ENCODE peak calls at places on chromosomes 13 and 19, in five cellular contexts. B is H1, R is IMR-90, O is neuronal stem cell, K is mesenchymal stem cell. T is an unnamed sample.

GRCh38 chr19:20359933-20360720 is 193.1 kb downstream of the ZNF486 start:
- DNase-seq in B (no peak), K (no peak), R (no peak), O (no peak), T (peak)

GRCh38 chr13:71685072-71685471 is 181.9 kb downstream of the DACH1 start:
- DNase-seq in B (peak), O (no peak), K (no peak), R (no peak), T (peak)

GRCh38 chr13:33119022-33119735 is 103.0 kb downstream of the KL start:
- DNase-seq in R (no peak), O (no peak), K (no peak), B (no peak), T (no peak)

GRCh38 chr13:65532231-65532630 is 1697.9 kb downstream of the PCDH9 start:
- DNase-seq in O (no peak), K (no peak), B (no peak), R (no peak), T (no peak)

GRCh38 chr13:60572855-60573254 is 175.8 kb downstream of the TDRD3 start:
- DNase-seq in B (no peak), R (no peak), O (no peak), K (peak), T (peak)

GRCh38 chr13:74575729-74576125 is 441.5 kb upstream of the KLF12 start:
- DNase-seq in K (peak), B (no peak), O (peak), R (peak), T (peak)

GRCh38 chr19:57075801-57076492 is 43.8 kb upstream of the USP29 start:
- DNase-seq in R (no peak), O (no peak), B (no peak), K (no peak), T (no peak)

GRCh38 chr13:30301827-30302226 is 5.5 kb downstream of the KATNAL1 start:
- DNase-seq in R (no peak), K (no peak), O (no peak), B (no peak), T (no peak)

GRCh38 chr19:17125728-17126677 is 50.4 kb downstream of the MYO9B start:
- DNase-seq in B (no peak), O (no peak), K (peak), R (peak), T (no peak)

GRCh38 chr13:99275093-99275469 is 16.9 kb upstream of the GPR18 start:
- DNase-seq in R (peak), B (no peak), O (no peak), K (peak), T (no peak)

GRCh38 chr13:113220141-113220598 is 10.8 kb downstream of the CUL4A start:
- DNase-seq in B (no peak), O (no peak), R (no peak), K (no peak), T (no peak)

GRCh38 chr13:46267166-46267565 is 55.4 kb downstream of the LRRC63 start:
- DNase-seq in K (no peak), R (no peak), B (no peak), O (no peak), T (no peak)

GRCh38 chr13:99008577-99008976 is 30.7 kb upstream of the DOCK9 start:
- DNase-seq in R (no peak), O (no peak), K (no peak), B (no peak), T (no peak)

GRCh38 chr19:29641597-29641996 is 23.7 kb upstream of the PLEKHF1 start:
- DNase-seq in R (no peak), K (no peak), B (no peak), O (no peak), T (no peak)

GRCh38 chr13:110677731-110678545 is 28.0 kb downstream of the CARS2 start:
- DNase-seq in K (no peak), O (no peak), R (peak), B (no peak), T (no peak)

GRCh38 chr13:73849292-73849691 is 284.9 kb downstream of the KLF12 start:
- DNase-seq in O (peak), K (peak), B (peak), R (peak), T (peak)

DNA sequence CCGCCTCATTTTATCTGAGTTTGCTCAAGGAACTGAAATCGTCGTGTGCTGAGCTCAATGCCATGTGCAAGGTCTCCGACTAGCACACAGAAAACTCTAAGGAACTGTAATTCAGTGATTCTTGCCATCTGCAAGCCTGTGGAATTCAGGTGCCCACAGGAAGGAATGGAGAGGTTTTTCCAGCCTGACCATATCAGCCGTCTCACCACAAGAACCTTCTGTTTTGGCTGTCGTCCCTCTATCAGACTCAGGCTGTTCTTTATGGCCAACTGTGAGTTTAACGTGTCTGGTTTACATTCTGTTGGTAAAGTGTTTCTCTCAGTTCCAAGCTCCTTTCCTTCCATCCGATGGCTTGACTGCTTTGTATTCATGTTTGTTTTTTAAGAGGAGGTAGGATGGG is 293.5 kb downstream of the SPRY2 start:
- DNase-seq in B (no peak), O (no peak), K (peak), R (peak), T (no peak)
- H2BK15ac ChIP-seq in B (no peak), O (no peak), K (no peak), R (peak), T (no peak)

GRCh38 chr19:45056831-45057230 is 18.0 kb downstream of the CLASRP start:
- DNase-seq in K (no peak), R (no peak), B (no peak), O (no peak), T (no peak)

GRCh38 chr19:45049073-45049736 is 10.4 kb downstream of the CLASRP start:
- DNase-seq in K (no peak), R (no peak), O (no peak), B (no peak), T (no peak)

GRCh38 chr19:45050036-45050435 is 11.2 kb downstream of the CLASRP start:
- DNase-seq in B (no peak), K (no peak), R (no peak), O (no peak), T (no peak)

GRCh38 chr19:45047188-45047797 is 8.4 kb downstream of the CLASRP start:
- DNase-seq in R (no peak), O (no peak), K (no peak), B (no peak), T (no peak)

DNA sequence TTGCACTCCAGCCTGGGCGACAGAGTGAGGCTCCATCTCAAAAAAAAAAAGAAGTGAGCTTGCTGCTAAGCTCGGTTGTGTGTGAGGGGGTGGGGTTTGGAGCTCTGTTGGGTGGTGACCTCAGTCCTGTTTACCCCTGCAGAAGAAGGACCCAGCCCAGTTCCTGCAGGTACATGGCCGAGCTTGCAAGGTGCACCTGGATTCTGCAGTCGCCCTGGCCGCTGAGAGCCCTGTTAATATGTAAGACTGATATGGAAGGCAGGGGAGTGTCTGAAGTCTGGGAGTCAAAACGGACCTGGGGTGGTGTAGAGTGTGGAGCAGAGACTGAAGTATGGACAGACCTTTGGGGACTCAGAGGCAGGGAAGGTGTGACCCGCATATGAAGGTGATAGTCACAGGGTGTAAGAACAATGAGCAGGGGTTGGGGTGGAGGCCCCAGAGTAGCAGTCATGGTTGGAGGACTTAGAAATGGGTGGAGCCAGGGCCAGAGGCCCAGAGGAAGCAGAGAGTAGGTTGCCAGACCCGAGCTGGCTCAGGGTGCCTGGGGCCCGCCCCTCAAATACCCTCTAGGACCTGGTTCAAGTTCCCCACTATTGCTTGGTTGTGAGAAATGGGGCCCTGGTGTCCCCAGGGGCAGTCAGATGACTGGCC is 13.2 kb downstream of the CLASRP start:
- DNase-seq in R (no peak), K (no peak), O (no peak), B (no peak), T (no peak)
- H4K91ac ChIP-seq in R (no peak), K (no peak), O (no peak), B (no peak), T (no peak)

GRCh38 chr19:13163609-13164364 is 13.6 kb downstream of the IER2 start:
- DNase-seq in R (peak), K (peak), B (no peak), O (peak), T (peak)
- H2BK15ac ChIP-seq in R (peak), K (peak), B (no peak), O (peak), T (no peak)

GRCh38 chr19:12726988-12727316 is 3.2 kb upstream of the TNPO2 start:
- DNase-seq in R (no peak), B (no peak), K (no peak), O (no peak), T (no peak)
- H4K91ac ChIP-seq in R (no peak), B (no peak), K (no peak), O (no peak), T (no peak)

DNA sequence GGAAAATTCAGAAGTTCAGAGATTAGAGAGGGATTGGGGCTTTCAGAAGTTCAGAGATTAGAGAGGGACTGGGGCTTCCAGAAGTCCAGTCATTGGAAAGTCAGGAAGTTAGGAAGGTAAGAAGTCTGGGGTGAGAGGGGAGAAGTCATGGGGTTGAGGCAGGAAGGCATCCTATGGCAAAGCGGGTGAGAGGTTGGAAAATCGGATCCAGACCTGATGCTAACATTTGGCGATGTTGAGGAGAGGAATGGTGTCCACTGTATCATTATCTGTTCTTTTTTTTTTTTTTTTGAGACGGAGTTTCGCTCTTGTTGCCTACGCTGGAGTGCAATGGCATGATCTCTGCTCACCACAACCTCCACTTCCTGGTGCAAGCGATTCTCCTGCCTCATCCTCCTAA is 11.1 kb downstream of the SYT3 start:
- DNase-seq in O (no peak), B (no peak), K (no peak), R (no peak), T (no peak)
- H2BK15ac ChIP-seq in O (no peak), B (no peak), K (no peak), R (no peak), T (no peak)

GRCh38 chr19:1206063-1206732 is 620 bp downstream of the STK11 start:
- DNase-seq in B (no peak), O (no peak), K (no peak), R (no peak), T (no peak)
- H4K91ac ChIP-seq in B (no peak), O (no peak), K (peak), R (no peak), T (no peak)

DNA sequence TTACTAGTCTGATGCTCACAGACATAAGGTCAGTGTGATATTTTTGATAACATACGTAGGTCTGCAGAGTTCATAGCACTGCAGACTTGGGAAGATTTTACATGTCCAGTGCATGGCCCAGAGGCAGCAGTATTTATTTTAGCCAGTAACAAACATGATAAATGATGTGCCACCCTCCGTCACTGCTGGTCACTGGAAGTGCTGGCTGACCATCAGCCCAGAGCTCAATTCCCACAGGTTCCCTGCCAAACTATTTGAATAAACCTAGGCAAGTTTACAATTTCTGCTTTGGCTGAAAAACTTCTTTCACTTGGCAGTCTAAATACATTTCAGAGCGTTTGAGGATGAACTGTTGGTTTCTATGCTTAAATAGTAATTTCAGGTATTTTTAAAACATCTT is 135.5 kb upstream of the EDNRB start:
- DNase-seq in R (no peak), O (no peak), B (no peak), K (no peak), T (no peak)
- H2BK15ac ChIP-seq in R (no peak), O (no peak), B (no peak), K (no peak), T (no peak)

DNA sequence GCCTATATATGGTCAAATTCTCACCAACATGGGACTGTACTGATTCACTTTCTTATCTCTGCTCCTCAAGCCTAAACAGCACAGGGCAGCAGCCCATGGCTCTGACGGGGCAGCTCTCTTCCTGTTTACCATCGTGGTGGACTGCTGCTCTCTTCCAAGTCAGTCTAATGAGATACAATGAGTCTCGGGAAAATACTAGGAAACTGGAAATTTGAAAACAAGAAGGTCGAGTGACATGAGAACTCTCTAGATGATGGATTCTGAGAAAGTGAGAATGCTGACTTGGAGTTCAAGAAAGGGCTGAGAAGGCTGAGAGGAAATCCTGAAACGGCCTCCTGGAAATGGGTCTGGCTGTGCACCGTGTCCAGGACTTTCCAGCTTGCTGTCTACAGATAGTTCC is 122.8 kb upstream of the ARGLU1 start:
- DNase-seq in O (no peak), K (peak), B (no peak), R (no peak), T (no peak)
- H4K91ac ChIP-seq in O (no peak), K (no peak), B (no peak), R (no peak), T (no peak)

DNA sequence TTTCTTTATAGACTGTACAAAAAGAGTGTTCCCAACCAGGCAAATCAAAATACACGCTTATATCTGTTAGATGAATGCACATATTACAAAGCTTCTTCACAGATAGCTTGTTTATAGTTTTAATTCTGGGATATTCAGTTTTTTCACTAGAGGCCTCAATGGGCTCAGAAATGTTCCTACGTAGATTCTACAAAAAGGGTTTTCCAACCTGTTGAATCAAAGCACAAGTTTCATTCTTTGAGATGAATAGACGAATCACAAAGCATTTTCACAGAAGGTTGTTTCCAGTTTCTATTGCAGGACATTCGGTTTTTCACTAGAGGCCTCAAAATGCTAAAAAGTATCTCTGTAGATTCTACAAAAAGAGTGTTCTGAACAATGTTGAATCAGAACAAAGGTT is 1490.3 kb downstream of the UQCRFS1 start:
- DNase-seq in O (no peak), K (no peak), R (no peak), B (no peak), T (no peak)
- H2BK15ac ChIP-seq in O (no peak), K (no peak), R (no peak), B (no peak), T (no peak)

T was measured in H9.